ENCODE peak calls at places on chromosomes 5 and 9, in six cellular contexts. L is T-helper 2 cell, S is lower lobe of right lung, W is body of pancreas, Y is NCI-H345, T is AG10803. A is an unnamed sample.

GRCh38 chr9:94928696-94929372 is 202.3 kb downstream of the AOPEP start:
- DNase-seq in L (no peak), S (no peak), W (no peak), Y (peak; percentile 9), T (no peak), A (peak; percentile 32)

GRCh38 chr5:143495823-143496275 is 92.4 kb upstream of the NR3C1 start:
- DNase-seq in L (no peak), S (no peak), W (no peak), Y (peak; percentile 29), T (peak; percentile 81), A (peak; percentile 80)

GRCh38 chr9:2132484-2133082 is 117.4 kb downstream of the SMARCA2 start:
- DNase-seq in L (no peak), S (no peak), W (no peak), Y (peak; percentile 30), T (peak; percentile 65), A (peak; percentile 63)

GRCh38 chr5:109455598-109456096 is 45.9 kb upstream of the PJA2 start:
- DNase-seq in L (no peak), S (no peak), W (peak; percentile 19), Y (no peak), T (peak; percentile 96), A (peak; percentile 79)

GRCh38 chr5:14036514-14036913 is 92.0 kb upstream of the DNAH5 start:
- DNase-seq in L (no peak), S (no peak), W (no peak), Y (no peak), T (peak; percentile 47), A (no peak)

GRCh38 chr5:43627028-43627427 is 24.0 kb downstream of the NNT start:
- DNase-seq in L (no peak), S (no peak), W (peak; percentile 17), Y (peak; percentile 18), T (peak; percentile 63), A (peak; percentile 57)

GRCh38 chr5:43631182-43631910 is 28.4 kb downstream of the NNT start:
- DNase-seq in L (peak; percentile 22), S (no peak), W (peak; percentile 66), Y (peak; percentile 45), T (peak; percentile 85), A (peak; percentile 92)

GRCh38 chr9:16809912-16810610 is 60.4 kb downstream of the BNC2 start:
- DNase-seq in L (no peak), S (no peak), W (no peak), Y (peak; percentile 80), T (no peak), A (peak; percentile 99)

GRCh38 chr9:114153761-114154596 is 1.4 kb upstream of the COL27A1 start:
- DNase-seq in L (no peak), S (no peak), W (peak; percentile 66), Y (no peak), T (no peak), A (peak; percentile 21)

GRCh38 chr9:104286792-104287191 is 192.7 kb downstream of the SMC2 start:
- DNase-seq in L (no peak), S (no peak), W (no peak), Y (no peak), T (no peak), A (peak; percentile 69)

GRCh38 chr5:39624268-39624886 is 199.6 kb upstream of the DAB2 start:
- DNase-seq in L (no peak), S (no peak), W (peak; percentile 74), Y (no peak), T (peak; percentile 14), A (no peak)

GRCh38 chr5:2038337-2039179 is 155.8 kb upstream of the IRX4 start:
- DNase-seq in L (peak; percentile 33), S (peak; percentile 79), W (peak; percentile 70), Y (peak; percentile 74), T (peak; percentile 30), A (peak; percentile 45)

GRCh38 chr9:9783211-9783610 is 829.6 kb downstream of the PTPRD start:
- DNase-seq in L (no peak), S (no peak), W (no peak), Y (no peak), T (no peak), A (no peak)

GRCh38 chr9:93110400-93110855 is 14.4 kb downstream of the CARD19 start:
- DNase-seq in L (no peak), S (peak; percentile 51), W (peak; percentile 7), Y (no peak), T (no peak), A (no peak)

A was measured in NCI-H69.